ENCODE peak calls at places on chromosome 5, in four cellular contexts. One of them, this sample, is unnamed.

GRCh38 chr5:122500245-122501086 is 188.4 kb downstream of the SNCAIP start:
- DNase-seq in fibroblast of pulmonary artery: peak; percentile 73
- DNase-seq in pancreas: no peak
- DNase-seq in AG09309: peak; percentile 24
- DNase-seq in this sample: no peak

GRCh38 chr5:126949475-126949874 is 80.9 kb downstream of the MARCHF3 start:
- DNase-seq in fibroblast of pulmonary artery: no peak
- DNase-seq in pancreas: no peak
- DNase-seq in AG09309: no peak
- DNase-seq in this sample: no peak

GRCh38 chr5:132283423-132284043 is 10.7 kb upstream of the SLC22A4 start:
- DNase-seq in fibroblast of pulmonary artery: peak; percentile 69
- DNase-seq in pancreas: no peak
- DNase-seq in AG09309: no peak
- DNase-seq in this sample: no peak

GRCh38 chr5:151014680-151015343 is 5.6 kb upstream of the GPX3 start:
- DNase-seq in fibroblast of pulmonary artery: peak; percentile 44
- DNase-seq in pancreas: no peak
- DNase-seq in AG09309: no peak
- DNase-seq in this sample: no peak

GRCh38 chr5:141384471-141385267 is 2.1 kb downstream of the PCDHGA7 start:
- DNase-seq in fibroblast of pulmonary artery: no peak
- DNase-seq in pancreas: no peak
- DNase-seq in AG09309: no peak
- DNase-seq in this sample: no peak

GRCh38 chr5:96572864-96573512 is 89.2 kb upstream of the CAST start:
- DNase-seq in fibroblast of pulmonary artery: peak; percentile 96
- DNase-seq in pancreas: no peak
- DNase-seq in AG09309: peak; percentile 73
- DNase-seq in this sample: no peak

GRCh38 chr5:149775785-149776184 is 45.7 kb downstream of the PPARGC1B start:
- DNase-seq in fibroblast of pulmonary artery: peak; percentile 20
- DNase-seq in pancreas: no peak
- DNase-seq in AG09309: peak; percentile 4
- DNase-seq in this sample: no peak

GRCh38 chr5:62689599-62690368 is 111.2 kb downstream of the LRRC70 start:
- DNase-seq in fibroblast of pulmonary artery: no peak
- DNase-seq in pancreas: no peak
- DNase-seq in AG09309: peak; percentile 5
- DNase-seq in this sample: no peak

GRCh38 chr5:78591227-78591626 is 57.3 kb downstream of the LHFPL2 start:
- DNase-seq in fibroblast of pulmonary artery: peak; percentile 85
- DNase-seq in pancreas: no peak
- DNase-seq in AG09309: peak; percentile 65
- DNase-seq in this sample: no peak

GRCh38 chr5:83564069-83564749 is 92.7 kb downstream of the VCAN start:
- DNase-seq in fibroblast of pulmonary artery: peak; percentile 79
- DNase-seq in pancreas: no peak
- DNase-seq in AG09309: no peak
- DNase-seq in this sample: no peak

GRCh38 chr5:6510132-6510531 is 61.5 kb downstream of the UBE2QL1 start:
- DNase-seq in fibroblast of pulmonary artery: no peak
- DNase-seq in pancreas: no peak
- DNase-seq in AG09309: no peak
- DNase-seq in this sample: no peak

GRCh38 chr5:159975462-159976019 is 33.4 kb upstream of the TTC1 start:
- DNase-seq in fibroblast of pulmonary artery: peak; percentile 93
- DNase-seq in pancreas: no peak
- DNase-seq in AG09309: peak; percentile 85
- DNase-seq in this sample: no peak

GRCh38 chr5:37668524-37669047 is 171.3 kb downstream of the GDNF start:
- DNase-seq in fibroblast of pulmonary artery: peak; percentile 96
- DNase-seq in pancreas: no peak
- DNase-seq in AG09309: peak; percentile 85
- DNase-seq in this sample: no peak

GRCh38 chr5:179974946-179975712 is 67.4 kb upstream of the TBC1D9B start:
- DNase-seq in fibroblast of pulmonary artery: peak; percentile 34
- DNase-seq in pancreas: no peak
- DNase-seq in AG09309: no peak
- DNase-seq in this sample: no peak

GRCh38 chr5:73232266-73233041 is 59.5 kb downstream of the TMEM174 start:
- DNase-seq in fibroblast of pulmonary artery: no peak
- DNase-seq in pancreas: no peak
- DNase-seq in AG09309: no peak
- DNase-seq in this sample: no peak

GRCh38 chr5:172559004-172559932 is 81.8 kb upstream of the NEURL1B start:
- DNase-seq in fibroblast of pulmonary artery: peak; percentile 95
- DNase-seq in pancreas: no peak
- DNase-seq in AG09309: peak; percentile 54
- DNase-seq in this sample: peak; percentile 82

GRCh38 chr5:157870837-157871834 is 12.2 kb upstream of the CLINT1 start:
- DNase-seq in fibroblast of pulmonary artery: peak; percentile 75
- DNase-seq in pancreas: no peak
- DNase-seq in AG09309: peak; percentile 74
- DNase-seq in this sample: no peak

GRCh38 chr5:18325431-18325830 is 691.2 kb downstream of the TAF11L14 start:
- DNase-seq in fibroblast of pulmonary artery: no peak
- DNase-seq in pancreas: no peak
- DNase-seq in AG09309: no peak
- DNase-seq in this sample: no peak

GRCh38 chr5:61342066-61342465 is 10.0 kb downstream of the ZSWIM6 start:
- DNase-seq in fibroblast of pulmonary artery: no peak
- DNase-seq in pancreas: no peak
- DNase-seq in AG09309: peak; percentile 46
- DNase-seq in this sample: no peak

GRCh38 chr5:112642885-112643284 is 94.8 kb upstream of the APC start:
- DNase-seq in fibroblast of pulmonary artery: peak; percentile 14
- DNase-seq in pancreas: no peak
- DNase-seq in AG09309: no peak
- DNase-seq in this sample: no peak

GRCh38 chr5:68708156-68708841 is 385.5 kb upstream of the SLC30A5 start:
- DNase-seq in fibroblast of pulmonary artery: no peak
- DNase-seq in pancreas: no peak
- DNase-seq in AG09309: no peak
- DNase-seq in this sample: no peak

GRCh38 chr5:113806823-113807222 is 293.3 kb downstream of the YTHDC2 start:
- DNase-seq in fibroblast of pulmonary artery: peak; percentile 22
- DNase-seq in pancreas: no peak
- DNase-seq in AG09309: no peak
- DNase-seq in this sample: no peak

GRCh38 chr5:131966551-131966950 is 21.1 kb upstream of the MEIKIN start:
- DNase-seq in fibroblast of pulmonary artery: no peak
- DNase-seq in pancreas: no peak
- DNase-seq in AG09309: no peak
- DNase-seq in this sample: no peak

GRCh38 chr5:170277953-170278352 is 19.6 kb downstream of the LCP2 start:
- DNase-seq in fibroblast of pulmonary artery: no peak
- DNase-seq in pancreas: no peak
- DNase-seq in AG09309: no peak
- DNase-seq in this sample: no peak

GRCh38 chr5:143879646-143880045 is 67.7 kb downstream of the HMHB1 start:
- DNase-seq in fibroblast of pulmonary artery: no peak
- DNase-seq in pancreas: no peak
- DNase-seq in AG09309: no peak
- DNase-seq in this sample: no peak

GRCh38 chr5:56026863-56027300 is 32.1 kb upstream of the IL6ST start:
- DNase-seq in fibroblast of pulmonary artery: peak; percentile 85
- DNase-seq in pancreas: no peak
- DNase-seq in AG09309: peak; percentile 90
- DNase-seq in this sample: no peak

GRCh38 chr5:36374275-36374862 is 72.7 kb upstream of the RANBP3L start:
- DNase-seq in fibroblast of pulmonary artery: peak; percentile 58
- DNase-seq in pancreas: no peak
- DNase-seq in AG09309: peak; percentile 74
- DNase-seq in this sample: no peak

GRCh38 chr5:3139596-3139995 is 388.1 kb upstream of the IRX2 start:
- DNase-seq in fibroblast of pulmonary artery: no peak
- DNase-seq in pancreas: no peak
- DNase-seq in AG09309: no peak
- DNase-seq in this sample: no peak

GRCh38 chr5:173509060-173509459 is 107.4 kb downstream of the BOD1 start:
- DNase-seq in fibroblast of pulmonary artery: no peak
- DNase-seq in pancreas: no peak
- DNase-seq in AG09309: no peak
- DNase-seq in this sample: no peak

GRCh38 chr5:76732405-76733048 is 16.6 kb downstream of the F2R start:
- DNase-seq in fibroblast of pulmonary artery: no peak
- DNase-seq in pancreas: no peak
- DNase-seq in AG09309: no peak
- DNase-seq in this sample: no peak

GRCh38 chr5:87184544-87184943 is 83.1 kb upstream of the RASA1 start:
- DNase-seq in fibroblast of pulmonary artery: no peak
- DNase-seq in pancreas: no peak
- DNase-seq in AG09309: no peak
- DNase-seq in this sample: no peak

GRCh38 chr5:38433160-38433861 is 123.1 kb downstream of the LIFR start:
- DNase-seq in fibroblast of pulmonary artery: peak; percentile 93
- DNase-seq in pancreas: no peak
- DNase-seq in AG09309: peak; percentile 82
- DNase-seq in this sample: no peak

GRCh38 chr5:116075117-116075910 is 9.5 kb upstream of the COMMD10 start:
- DNase-seq in fibroblast of pulmonary artery: no peak
- DNase-seq in pancreas: no peak
- DNase-seq in AG09309: no peak
- DNase-seq in this sample: no peak

GRCh38 chr5:133602829-133603380 is 9.4 kb downstream of the FSTL4 start:
- DNase-seq in fibroblast of pulmonary artery: peak; percentile 7
- DNase-seq in pancreas: no peak
- DNase-seq in AG09309: no peak
- DNase-seq in this sample: no peak

GRCh38 chr5:8473827-8474568 is 605.0 kb downstream of the MTRR start:
- DNase-seq in fibroblast of pulmonary artery: no peak
- DNase-seq in pancreas: no peak
- DNase-seq in AG09309: no peak
- DNase-seq in this sample: no peak
- TF ChIP-seq CTCF in fibroblast of pulmonary artery: peak; percentile 22
- TF ChIP-seq CTCF in pancreas: no peak
- TF ChIP-seq CTCF in AG09309: peak; percentile 23
- TF ChIP-seq CTCF in this sample: no peak

DNA sequence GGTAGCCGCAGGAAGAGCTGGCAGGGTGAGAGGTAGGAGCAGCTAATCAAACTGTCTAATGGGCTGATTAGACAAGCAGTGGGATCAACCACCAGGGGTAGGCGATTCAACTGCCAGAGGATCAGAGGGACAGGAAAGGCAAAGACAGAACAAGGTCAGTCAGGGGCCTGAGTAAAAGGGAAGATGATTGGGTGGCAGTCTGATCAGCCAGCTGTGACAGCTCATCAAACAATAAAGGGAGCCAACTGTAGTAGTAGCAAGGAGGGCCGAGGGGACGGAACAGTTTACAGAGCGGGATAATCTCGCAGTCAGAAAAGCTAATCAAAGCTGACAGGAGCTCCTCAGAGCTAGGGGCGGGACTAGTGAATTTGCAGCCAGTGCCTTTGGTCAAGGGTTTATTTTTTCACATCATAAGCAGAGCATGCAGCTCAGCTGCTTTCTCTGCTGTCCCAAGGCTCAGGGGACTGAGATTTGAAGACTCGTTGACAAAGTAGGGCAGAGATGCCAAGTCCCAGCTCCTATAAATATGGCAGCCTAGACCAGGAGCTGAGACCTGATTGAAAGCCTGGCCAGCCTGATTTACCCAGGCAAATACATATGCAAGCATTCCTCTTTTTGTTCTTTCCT is 418.2 kb downstream of the GABRG2 start:
- DNase-seq in fibroblast of pulmonary artery: no peak
- DNase-seq in pancreas: no peak
- DNase-seq in AG09309: no peak
- DNase-seq in this sample: no peak
- TF ChIP-seq CTCF in fibroblast of pulmonary artery: no peak
- TF ChIP-seq CTCF in pancreas: no peak
- TF ChIP-seq CTCF in AG09309: no peak
- TF ChIP-seq CTCF in this sample: no peak

DNA sequence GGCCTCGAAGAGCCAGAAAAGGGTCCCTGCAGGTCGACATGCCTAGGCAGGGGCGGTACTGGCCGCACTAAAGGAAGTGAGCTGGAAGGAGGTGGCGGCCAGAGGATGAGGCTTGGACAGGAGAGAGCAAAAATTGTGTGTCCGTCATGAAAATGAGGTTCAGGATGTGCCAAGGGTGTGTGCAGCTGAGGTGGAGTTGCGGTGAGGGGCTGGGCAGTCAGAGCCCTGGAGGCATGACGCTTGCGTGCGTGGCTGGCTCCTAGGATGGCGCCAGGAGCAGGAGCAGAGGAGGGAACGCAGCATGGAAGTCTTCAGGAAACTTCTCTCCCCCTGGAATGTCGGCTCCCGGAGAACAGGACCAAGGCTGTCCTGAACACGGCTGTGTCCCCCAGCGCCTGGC is 5.5 kb upstream of the PDLIM7 start:
- DNase-seq in fibroblast of pulmonary artery: no peak
- DNase-seq in pancreas: no peak
- DNase-seq in AG09309: no peak
- DNase-seq in this sample: no peak
- TF ChIP-seq CTCF in fibroblast of pulmonary artery: no peak
- TF ChIP-seq CTCF in pancreas: no peak
- TF ChIP-seq CTCF in AG09309: no peak
- TF ChIP-seq CTCF in this sample: no peak

DNA sequence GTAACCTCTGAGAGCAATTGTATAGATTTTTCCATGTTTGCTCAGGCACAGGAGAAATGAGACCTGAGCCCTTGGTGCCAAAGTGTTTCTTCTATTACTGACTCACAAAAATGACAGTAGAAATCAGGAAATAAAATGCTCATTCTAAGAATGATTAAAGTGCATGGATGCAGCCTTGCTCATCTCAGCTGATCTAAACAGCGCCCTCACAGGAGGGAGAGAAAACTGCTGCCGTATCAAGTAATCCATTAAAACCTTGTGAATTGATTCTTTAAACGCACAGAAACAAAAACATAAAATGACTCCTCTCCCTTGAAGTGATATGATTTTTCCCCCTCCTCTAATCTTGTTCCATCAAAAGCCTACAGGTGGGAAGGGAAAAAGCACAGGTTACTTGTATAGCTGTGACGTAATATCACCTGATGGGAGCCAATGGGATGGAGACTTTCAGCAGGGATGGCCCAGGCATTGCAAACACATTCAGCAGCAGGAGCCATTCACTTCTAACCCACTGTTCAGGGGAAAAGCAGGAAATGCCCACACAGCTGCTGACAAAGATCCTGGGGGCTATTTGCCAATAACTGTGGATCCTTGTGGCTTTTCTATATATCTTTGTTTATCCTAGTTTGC is 76.7 kb downstream of the PLCXD3 start:
- DNase-seq in fibroblast of pulmonary artery: no peak
- DNase-seq in pancreas: no peak
- DNase-seq in AG09309: no peak
- DNase-seq in this sample: no peak
- TF ChIP-seq CTCF in fibroblast of pulmonary artery: peak; percentile 53
- TF ChIP-seq CTCF in pancreas: no peak
- TF ChIP-seq CTCF in AG09309: peak; percentile 37
- TF ChIP-seq CTCF in this sample: peak; percentile 26

DNA sequence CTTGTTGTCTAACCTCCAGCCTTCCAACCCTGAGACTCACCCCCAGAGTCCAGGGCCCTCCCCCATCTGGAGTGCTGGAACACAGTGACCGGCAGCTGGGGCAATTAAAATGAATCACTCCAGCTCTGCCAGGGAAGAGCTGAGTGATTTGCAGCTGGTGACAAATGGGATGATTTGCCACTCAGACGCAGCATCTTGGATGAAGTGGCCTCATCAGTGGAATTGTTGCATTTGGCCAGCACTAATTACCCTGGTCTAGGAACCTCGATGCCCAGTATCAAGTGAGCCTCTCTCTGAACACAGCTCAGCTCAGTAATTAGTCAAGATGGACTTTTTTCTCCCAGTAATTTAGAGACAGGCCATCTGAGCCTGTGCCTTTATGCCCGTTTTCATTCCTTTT is 259.5 kb downstream of the GRIA1 start:
- DNase-seq in fibroblast of pulmonary artery: no peak
- DNase-seq in pancreas: no peak
- DNase-seq in AG09309: no peak
- DNase-seq in this sample: no peak
- TF ChIP-seq CTCF in fibroblast of pulmonary artery: no peak
- TF ChIP-seq CTCF in pancreas: no peak
- TF ChIP-seq CTCF in AG09309: no peak
- TF ChIP-seq CTCF in this sample: no peak